ENCODE peak calls at places on chromosomes 5 and 9, in five cellular contexts. E, U, R, O and M are unnamed samples.

GRCh38 chr5:97657239-97657638 is 474.2 kb upstream of the RIOK2 start:
- DNase-seq in R (no peak), O (no peak), E (no peak), U (no peak), M (no peak)

GRCh38 chr9:115142090-115142489 is 24.1 kb upstream of the TNC start:
- DNase-seq in U (no peak), O (no peak), E (no peak), R (no peak), M (no peak)

GRCh38 chr5:79795764-79796398 is 106.2 kb downstream of the CMYA5 start:
- DNase-seq in U (no peak), O (no peak), E (no peak), R (no peak), M (no peak)

GRCh38 chr5:41346609-41347008 is 133.3 kb upstream of the C6 start:
- DNase-seq in O (no peak), R (no peak), E (no peak), U (no peak), M (no peak)

GRCh38 chr9:72443855-72444254 is 77.6 kb upstream of the TMC1 start:
- DNase-seq in E (peak; percentile 74), O (peak; percentile 75), R (no peak), U (no peak), M (no peak)

GRCh38 chr5:177319913-177320588 is 8.4 kb upstream of the MXD3 start:
- DNase-seq in U (peak; percentile 51), E (no peak), O (no peak), R (peak; percentile 86), M (no peak)

GRCh38 chr5:66639036-66639435 is 42.8 kb downstream of the MAST4 start:
- DNase-seq in U (no peak), E (no peak), R (no peak), O (peak; percentile 17), M (no peak)

GRCh38 chr5:74182603-74183002 is 457.9 kb downstream of the ENC1 start:
- DNase-seq in E (no peak), U (no peak), O (no peak), R (no peak), M (no peak)

GRCh38 chr9:112430006-112430522 is 50.2 kb downstream of the HSDL2 start:
- DNase-seq in E (no peak), R (no peak), O (no peak), U (no peak), M (no peak)

GRCh38 chr9:114168281-114169028 is 13.1 kb downstream of the COL27A1 start:
- DNase-seq in O (no peak), U (no peak), R (peak; percentile 41), E (peak; percentile 34), M (no peak)

GRCh38 chr5:176837707-176838115 is 27.4 kb downstream of the UNC5A start:
- DNase-seq in R (peak; percentile 88), U (peak; percentile 89), O (peak; percentile 82), E (peak; percentile 75), M (peak; percentile 70)

GRCh38 chr9:4425358-4426045 is 64.8 kb upstream of the SLC1A1 start:
- DNase-seq in U (no peak), E (no peak), R (no peak), O (no peak), M (no peak)

GRCh38 chr9:74736635-74737034 is 151.1 kb downstream of the TRPM6 start:
- DNase-seq in E (no peak), O (no peak), U (no peak), R (no peak), M (no peak)

GRCh38 chr9:95008151-95008771 is 281.8 kb downstream of the AOPEP start:
- DNase-seq in R (no peak), O (no peak), U (peak; percentile 53), E (no peak), M (no peak)

GRCh38 chr5:132497488-132497997 is 7.0 kb upstream of the IRF1 start:
- DNase-seq in O (no peak), U (peak; percentile 70), R (peak; percentile 83), E (no peak), M (peak; percentile 79)

GRCh38 chr9:22157271-22157670 is 148.2 kb upstream of the CDKN2B start:
- DNase-seq in U (no peak), E (no peak), R (no peak), O (no peak), M (no peak)

GRCh38 chr5:13278148-13278547 is 666.3 kb downstream of the DNAH5 start:
- DNase-seq in E (no peak), O (no peak), R (no peak), U (no peak), M (no peak)
- TF ChIP-seq CTCF in E (peak; percentile 14), O (no peak), R (no peak), U (no peak), M (peak; percentile 20)

DNA sequence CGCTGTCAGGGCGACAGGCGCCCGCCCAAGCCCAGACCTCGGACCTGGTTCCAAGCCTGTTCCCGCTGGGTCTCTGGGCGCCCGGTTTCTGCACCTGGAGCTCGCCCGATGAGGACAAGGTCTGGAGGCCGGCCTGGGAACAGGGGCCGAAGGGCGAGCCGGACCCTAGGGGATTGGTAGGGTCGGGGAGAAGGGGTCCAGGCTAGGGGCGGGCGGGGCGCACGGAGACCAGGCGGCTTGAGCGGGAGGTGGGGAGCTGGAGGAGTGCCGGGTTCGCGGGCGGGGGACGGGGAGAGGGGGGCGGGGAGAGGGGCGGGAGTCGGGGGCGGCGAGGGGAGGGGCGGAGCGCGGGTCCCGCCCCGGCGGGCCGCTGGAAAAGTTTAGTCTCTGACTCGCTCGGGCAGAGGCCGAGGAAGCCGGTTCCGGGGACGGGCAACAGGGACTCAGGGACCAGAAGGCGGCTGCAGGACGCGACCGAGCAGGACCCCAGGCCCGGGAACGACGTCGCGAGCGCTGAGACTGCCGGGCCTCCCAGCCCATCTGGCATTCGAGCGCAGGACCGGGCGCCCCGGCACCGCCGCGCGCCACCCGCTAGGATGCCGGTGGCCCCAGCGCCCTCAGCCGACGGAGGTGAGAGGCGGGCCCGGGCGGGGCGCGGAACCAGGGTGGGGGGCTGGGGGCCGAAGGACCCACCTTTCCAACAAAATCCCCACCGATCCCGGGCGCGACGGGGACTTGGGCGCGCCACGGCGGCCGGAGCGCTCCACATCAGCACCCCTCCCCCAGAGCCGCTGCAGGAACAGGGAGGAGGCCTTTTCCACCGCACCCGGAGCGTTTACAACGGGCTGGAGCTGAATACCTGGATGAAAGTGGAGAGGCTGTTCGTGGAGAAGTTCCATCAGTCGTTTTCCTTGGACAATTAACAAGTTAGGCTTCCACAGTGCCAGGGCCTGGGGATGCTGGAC is at the start of gene S1PR3:
- DNase-seq in U (peak; percentile 63), E (peak; percentile 60), O (peak; percentile 43), R (peak; percentile 83), M (no peak)
- TF ChIP-seq CTCF in U (no peak), E (no peak), O (no peak), R (no peak), M (no peak)

DNA sequence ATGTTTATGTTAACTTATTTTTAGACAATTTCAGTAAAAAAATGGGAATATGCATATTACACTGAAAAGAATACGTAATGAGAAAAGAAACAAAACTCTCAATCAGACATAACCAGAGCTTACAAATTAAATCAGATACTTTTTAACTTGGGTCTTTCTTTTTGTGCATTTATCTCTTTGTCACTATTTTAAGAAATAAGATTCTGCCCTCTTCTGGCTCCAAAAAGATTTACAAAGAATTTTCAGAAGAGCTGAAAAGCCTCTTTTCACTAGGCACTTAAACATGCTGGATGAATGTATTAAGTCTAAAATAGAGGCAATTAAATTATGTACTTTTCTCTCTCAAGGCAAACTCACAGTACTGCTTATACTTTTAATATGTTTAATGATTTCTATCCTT is 55.5 kb downstream of the CEP120 start:
- DNase-seq in R (no peak), E (no peak), U (no peak), O (no peak), M (no peak)
- TF ChIP-seq CTCF in R (no peak), E (no peak), U (no peak), O (peak; percentile 26), M (no peak)

DNA sequence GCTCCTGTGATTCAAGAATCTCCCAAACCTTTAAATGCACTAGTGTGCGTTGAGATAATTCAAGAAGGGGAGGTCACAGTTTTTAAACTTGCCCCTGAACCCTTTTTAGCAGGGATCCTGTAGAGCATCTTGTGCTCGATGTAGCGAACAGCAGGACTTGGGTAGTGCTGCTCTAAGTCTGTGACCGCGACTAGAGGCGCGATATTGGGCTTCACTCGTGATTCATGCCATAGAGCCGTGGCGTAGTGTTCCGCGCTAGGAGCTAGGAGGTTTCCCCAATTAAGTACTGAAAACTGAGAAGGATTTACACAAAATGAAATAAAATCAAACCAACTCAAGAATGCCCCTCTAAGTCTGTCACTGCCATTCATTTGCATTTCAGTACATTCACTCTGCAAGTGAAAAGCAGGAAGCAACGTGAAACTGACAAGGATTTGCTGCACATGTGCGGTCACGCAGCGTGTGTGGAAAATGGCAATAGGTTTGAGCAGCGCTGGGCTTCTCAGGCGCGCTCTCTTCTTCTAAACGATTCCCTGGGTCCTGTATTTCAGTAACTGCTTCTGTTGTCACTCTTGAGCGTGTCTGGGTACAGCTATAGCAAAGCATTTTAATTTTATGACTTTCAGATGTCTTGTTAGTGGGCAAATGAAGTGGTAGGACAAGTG is 1135.9 kb upstream of the WWC1 start:
- DNase-seq in E (no peak), R (no peak), O (no peak), U (no peak), M (no peak)
- TF ChIP-seq CTCF in E (no peak), R (no peak), O (no peak), U (no peak), M (no peak)

GRCh38 chr5:140118294-140118936 is 4.5 kb downstream of the PURA start:
- DNase-seq in U (no peak), O (no peak), R (no peak), E (no peak), M (no peak)
- TF ChIP-seq CTCF in U (no peak), O (peak; percentile 2), R (no peak), E (no peak), M (no peak)

DNA sequence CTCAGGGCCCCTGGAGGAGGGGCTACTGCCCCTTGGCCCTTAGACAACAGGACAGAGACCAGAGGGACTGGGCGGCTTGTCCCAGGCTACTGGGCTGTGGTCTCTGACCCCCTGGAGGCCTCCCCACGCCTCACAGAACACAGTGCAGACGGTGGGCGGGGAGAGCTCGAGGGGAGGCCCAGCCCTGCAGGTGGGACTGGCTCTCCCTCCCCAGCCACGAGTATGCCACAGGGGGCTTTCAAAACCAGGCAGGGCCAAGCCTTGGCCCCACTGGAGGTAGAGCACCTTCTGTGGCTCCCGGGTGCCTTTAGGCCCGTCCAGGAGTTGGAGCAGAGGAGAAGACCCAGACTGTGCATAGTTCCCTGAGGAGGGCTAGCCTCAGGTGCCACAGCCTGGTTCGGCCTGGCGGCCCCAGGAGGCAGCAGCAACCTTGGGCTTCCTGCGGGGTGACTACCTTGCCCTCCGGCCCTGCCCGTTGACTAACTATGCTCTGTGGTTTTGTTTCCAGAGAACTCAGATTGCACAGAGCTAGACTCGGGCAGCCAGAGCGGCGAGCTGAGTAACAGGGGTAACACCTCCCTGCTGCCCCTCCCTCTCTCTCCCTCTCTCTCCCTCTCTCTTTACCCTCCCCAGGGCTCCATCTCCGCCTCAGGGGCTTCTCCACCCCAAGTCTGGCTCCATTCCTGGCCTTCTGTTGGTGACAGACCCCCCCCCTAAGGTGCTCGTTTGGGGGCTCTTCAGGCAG is 15.5 kb downstream of the CARD19 start:
- DNase-seq in O (no peak), U (peak; percentile 66), R (peak; percentile 86), E (peak; percentile 93), M (no peak)
- TF ChIP-seq CTCF in O (no peak), U (no peak), R (no peak), E (no peak), M (no peak)